ENCODE peak calls at places on chromosomes 1 and 21, in ten cellular contexts. One of them, this sample, is unnamed.

GRCh38 chr1:119815361-119815760 is 4.1 kb upstream of the REG4 start:
- DNase-seq in CD8-positive, alpha-beta T cell: no peak
- DNase-seq in GDM1: no peak
- DNase-seq in NB4: no peak
- DNase-seq in G401: no peak
- DNase-seq in NCI-H1105 treated with DMSO at 0.1 percent for 48 hours: no peak
- DNase-seq in GM13977: no peak
- DNase-seq in astrocyte of the spinal cord: peak
- DNase-seq in left ventricle myocardium inferior: no peak
- DNase-seq in T-helper 2 cell: no peak
- DNase-seq in this sample: no peak

GRCh38 chr1:151887028-151887427 is 22.3 kb downstream of the THEM4 start:
- DNase-seq in GDM1: no peak
- DNase-seq in NB4: no peak
- DNase-seq in left ventricle myocardium inferior: no peak
- DNase-seq in CD8-positive, alpha-beta T cell: no peak
- DNase-seq in astrocyte of the spinal cord: peak
- DNase-seq in T-helper 2 cell: no peak
- DNase-seq in GM13977: no peak
- DNase-seq in G401: no peak
- DNase-seq in NCI-H1105 treated with DMSO at 0.1 percent for 48 hours: no peak
- DNase-seq in this sample: no peak

GRCh38 chr1:22717038-22717758 is 6.6 kb downstream of the EPHB2 start:
- DNase-seq in NCI-H1105 treated with DMSO at 0.1 percent for 48 hours: peak
- DNase-seq in CD8-positive, alpha-beta T cell: no peak
- DNase-seq in astrocyte of the spinal cord: no peak
- DNase-seq in left ventricle myocardium inferior: no peak
- DNase-seq in GDM1: no peak
- DNase-seq in GM13977: no peak
- DNase-seq in T-helper 2 cell: no peak
- DNase-seq in NB4: no peak
- DNase-seq in G401: no peak
- DNase-seq in this sample: no peak

GRCh38 chr1:77825356-77825709 is 45.9 kb downstream of the MIGA1 start:
- DNase-seq in G401: peak
- DNase-seq in CD8-positive, alpha-beta T cell: no peak
- DNase-seq in left ventricle myocardium inferior: no peak
- DNase-seq in GDM1: no peak
- DNase-seq in NB4: peak
- DNase-seq in GM13977: peak
- DNase-seq in T-helper 2 cell: no peak
- DNase-seq in NCI-H1105 treated with DMSO at 0.1 percent for 48 hours: peak
- DNase-seq in astrocyte of the spinal cord: peak
- DNase-seq in this sample: no peak

GRCh38 chr1:40519517-40519916 is 10.9 kb downstream of the EXO5 start:
- DNase-seq in GM13977: no peak
- DNase-seq in GDM1: no peak
- DNase-seq in NB4: peak
- DNase-seq in left ventricle myocardium inferior: no peak
- DNase-seq in NCI-H1105 treated with DMSO at 0.1 percent for 48 hours: no peak
- DNase-seq in astrocyte of the spinal cord: no peak
- DNase-seq in CD8-positive, alpha-beta T cell: no peak
- DNase-seq in T-helper 2 cell: no peak
- DNase-seq in G401: no peak
- DNase-seq in this sample: no peak

GRCh38 chr1:147717051-147717705 is 43.2 kb downstream of the GJA5 start:
- DNase-seq in T-helper 2 cell: no peak
- DNase-seq in NB4: no peak
- DNase-seq in GM13977: no peak
- DNase-seq in NCI-H1105 treated with DMSO at 0.1 percent for 48 hours: peak
- DNase-seq in CD8-positive, alpha-beta T cell: no peak
- DNase-seq in left ventricle myocardium inferior: no peak
- DNase-seq in astrocyte of the spinal cord: no peak
- DNase-seq in GDM1: no peak
- DNase-seq in G401: no peak
- DNase-seq in this sample: no peak

GRCh38 chr21:46544824-46545223 is 60.1 kb downstream of the S100B start:
- DNase-seq in T-helper 2 cell: no peak
- DNase-seq in CD8-positive, alpha-beta T cell: no peak
- DNase-seq in left ventricle myocardium inferior: no peak
- DNase-seq in NB4: no peak
- DNase-seq in astrocyte of the spinal cord: no peak
- DNase-seq in GM13977: no peak
- DNase-seq in G401: no peak
- DNase-seq in NCI-H1105 treated with DMSO at 0.1 percent for 48 hours: no peak
- DNase-seq in GDM1: no peak
- DNase-seq in this sample: no peak

GRCh38 chr1:109877320-109877771 is 33.3 kb upstream of the CSF1 start:
- DNase-seq in astrocyte of the spinal cord: peak
- DNase-seq in NB4: no peak
- DNase-seq in GM13977: no peak
- DNase-seq in T-helper 2 cell: no peak
- DNase-seq in GDM1: no peak
- DNase-seq in NCI-H1105 treated with DMSO at 0.1 percent for 48 hours: no peak
- DNase-seq in CD8-positive, alpha-beta T cell: no peak
- DNase-seq in left ventricle myocardium inferior: peak
- DNase-seq in G401: peak
- DNase-seq in this sample: peak

GRCh38 chr21:42840411-42841155 is 38.8 kb downstream of the WDR4 start:
- DNase-seq in G401: no peak
- DNase-seq in left ventricle myocardium inferior: peak
- DNase-seq in NB4: no peak
- DNase-seq in NCI-H1105 treated with DMSO at 0.1 percent for 48 hours: no peak
- DNase-seq in GM13977: no peak
- DNase-seq in GDM1: no peak
- DNase-seq in T-helper 2 cell: no peak
- DNase-seq in CD8-positive, alpha-beta T cell: no peak
- DNase-seq in astrocyte of the spinal cord: no peak
- DNase-seq in this sample: peak

GRCh38 chr1:222240536-222241181 is 307.2 kb downstream of the HHIPL2 start:
- DNase-seq in G401: no peak
- DNase-seq in NCI-H1105 treated with DMSO at 0.1 percent for 48 hours: peak
- DNase-seq in GDM1: no peak
- DNase-seq in NB4: no peak
- DNase-seq in CD8-positive, alpha-beta T cell: no peak
- DNase-seq in astrocyte of the spinal cord: peak
- DNase-seq in T-helper 2 cell: no peak
- DNase-seq in GM13977: no peak
- DNase-seq in left ventricle myocardium inferior: no peak
- DNase-seq in this sample: no peak

GRCh38 chr1:79193211-79194079 is 186.9 kb upstream of the ADGRL4 start:
- DNase-seq in CD8-positive, alpha-beta T cell: no peak
- DNase-seq in T-helper 2 cell: no peak
- DNase-seq in GM13977: no peak
- DNase-seq in G401: no peak
- DNase-seq in astrocyte of the spinal cord: peak
- DNase-seq in GDM1: no peak
- DNase-seq in left ventricle myocardium inferior: no peak
- DNase-seq in NB4: no peak
- DNase-seq in NCI-H1105 treated with DMSO at 0.1 percent for 48 hours: no peak
- DNase-seq in this sample: no peak

GRCh38 chr1:49971088-49971487 is 52.7 kb downstream of the AGBL4 start:
- DNase-seq in left ventricle myocardium inferior: no peak
- DNase-seq in T-helper 2 cell: no peak
- DNase-seq in G401: no peak
- DNase-seq in GDM1: no peak
- DNase-seq in GM13977: no peak
- DNase-seq in NCI-H1105 treated with DMSO at 0.1 percent for 48 hours: no peak
- DNase-seq in astrocyte of the spinal cord: no peak
- DNase-seq in NB4: no peak
- DNase-seq in CD8-positive, alpha-beta T cell: no peak
- DNase-seq in this sample: no peak

GRCh38 chr1:101128211-101128727 is 102.7 kb upstream of the DPH5 start:
- DNase-seq in T-helper 2 cell: no peak
- DNase-seq in G401: no peak
- DNase-seq in astrocyte of the spinal cord: no peak
- DNase-seq in NCI-H1105 treated with DMSO at 0.1 percent for 48 hours: no peak
- DNase-seq in GDM1: peak
- DNase-seq in CD8-positive, alpha-beta T cell: peak
- DNase-seq in NB4: peak
- DNase-seq in left ventricle myocardium inferior: no peak
- DNase-seq in GM13977: peak
- DNase-seq in this sample: no peak